ENCODE peak calls at places on chromosome 10, in six cellular contexts. F is lower leg skin, J is heart left ventricle, V is breast epithelium, O is gastrocnemius medialis, S is GM12878. X is an unnamed sample.

GRCh38 chr10:124744047-124744687 is at the start of gene FAM53B:
- DNase-seq in S (no peak), J (peak; percentile 93), O (peak; percentile 69), V (no peak), F (peak; percentile 95), X (peak; percentile 70)

GRCh38 chr10:126935263-126935946 is 30.2 kb downstream of the DOCK1 start:
- DNase-seq in J (no peak), F (no peak), S (no peak), V (no peak), O (no peak), X (no peak)

GRCh38 chr10:31677198-31678138 is 251.2 kb downstream of the ARHGAP12 start:
- DNase-seq in F (no peak), J (no peak), O (no peak), S (no peak), V (no peak), X (no peak)

GRCh38 chr10:109427421-109427820 is 495.9 kb downstream of the XPNPEP1 start:
- DNase-seq in F (no peak), V (no peak), J (no peak), S (no peak), O (no peak), X (no peak)

GRCh38 chr10:74641659-74642058 is 184.7 kb upstream of the KAT6B start:
- DNase-seq in F (no peak), V (no peak), J (no peak), S (no peak), O (no peak), X (no peak)

GRCh38 chr10:78124167-78124566 is 90.5 kb downstream of the RPS24 start:
- DNase-seq in S (no peak), J (no peak), O (no peak), F (no peak), V (no peak), X (no peak)

GRCh38 chr10:84665883-84666463 is 337.6 kb downstream of the CCSER2 start:
- DNase-seq in O (no peak), V (no peak), F (no peak), J (no peak), S (no peak), X (no peak)

GRCh38 chr10:126593968-126594701 is 76.4 kb downstream of the C10orf90 start:
- DNase-seq in V (no peak), J (no peak), F (no peak), S (no peak), O (no peak), X (no peak)

GRCh38 chr10:97048649-97049427 is 136.9 kb downstream of the SLIT1 start:
- DNase-seq in J (no peak), F (no peak), O (no peak), V (no peak), S (no peak), X (no peak)

GRCh38 chr10:62354941-62355340 is 19.2 kb upstream of the ZNF365 start:
- DNase-seq in O (no peak), V (no peak), S (no peak), J (no peak), F (no peak), X (no peak)

GRCh38 chr10:29254123-29255046 is 34.5 kb upstream of the LYZL1 start:
- DNase-seq in J (no peak), V (no peak), O (no peak), S (no peak), F (no peak), X (no peak)

GRCh38 chr10:100575781-100576635 is 40.3 kb downstream of the HIF1AN start:
- DNase-seq in J (no peak), S (no peak), O (no peak), F (peak; percentile 62), V (no peak), X (no peak)

GRCh38 chr10:110174201-110174600 is 33.2 kb upstream of the MXI1 start:
- DNase-seq in J (no peak), S (no peak), O (no peak), V (no peak), F (peak; percentile 2), X (no peak)

GRCh38 chr10:31204090-31204489 is 114.9 kb upstream of the ZEB1 start:
- DNase-seq in O (peak; percentile 58), V (no peak), S (no peak), F (no peak), J (no peak), X (peak; percentile 40)

GRCh38 chr10:5665380-5666323 is 743 bp downstream of the ASB13 start:
- DNase-seq in J (peak; percentile 73), V (no peak), F (peak; percentile 89), O (no peak), S (no peak), X (no peak)

GRCh38 chr10:131901181-131901829 is 497 bp downstream of the PPP2R2D start:
- DNase-seq in S (no peak), O (no peak), F (peak; percentile 90), V (no peak), J (peak; percentile 79), X (peak; percentile 18)

GRCh38 chr10:6103591-6103990 is 14.8 kb downstream of the RBM17 start:
- DNase-seq in S (no peak), F (no peak), J (no peak), V (no peak), O (no peak), X (no peak)

GRCh38 chr10:132812544-132812943 is 26.6 kb upstream of the NKX6-2 start:
- DNase-seq in J (no peak), S (no peak), O (no peak), V (no peak), F (peak; percentile 31), X (no peak)

GRCh38 chr10:34993782-34994181 is 96.4 kb downstream of the CUL2 start:
- DNase-seq in O (no peak), J (no peak), F (no peak), S (no peak), V (no peak), X (no peak)

GRCh38 chr10:24518411-24518810 is 205.3 kb downstream of the ARHGAP21 start:
- DNase-seq in J (no peak), O (no peak), V (no peak), F (no peak), S (no peak), X (no peak)

GRCh38 chr10:124299726-124300125 is 119.0 kb downstream of the OAT start:
- DNase-seq in O (no peak), F (peak; percentile 68), J (no peak), S (no peak), V (no peak), X (no peak)

GRCh38 chr10:97633921-97634320 is 621 bp upstream of the MORN4 start:
- DNase-seq in F (no peak), O (no peak), V (no peak), S (no peak), J (no peak), X (no peak)

GRCh38 chr10:60464659-60465058 is 75.0 kb upstream of the ANK3 start:
- DNase-seq in S (no peak), O (no peak), J (no peak), F (no peak), V (no peak), X (no peak)

GRCh38 chr10:96565774-96566173 is 21.0 kb downstream of the TM9SF3 start:
- DNase-seq in V (no peak), F (no peak), S (no peak), J (no peak), O (no peak), X (no peak)

GRCh38 chr10:102819054-102819453 is 18.2 kb downstream of the CYP17A1 start:
- DNase-seq in S (no peak), F (no peak), J (no peak), O (peak; percentile 35), V (peak; percentile 22), X (no peak)

GRCh38 chr10:126242352-126243260 is 145.7 kb downstream of the ADAM12 start:
- DNase-seq in J (no peak), V (no peak), S (no peak), F (peak; percentile 91), O (no peak), X (no peak)

GRCh38 chr10:124053971-124054370 is 39.4 kb downstream of the CHST15 start:
- DNase-seq in J (no peak), F (no peak), V (no peak), S (no peak), O (no peak), X (no peak)

GRCh38 chr10:129400426-129400825 is 66.6 kb upstream of the MGMT start:
- DNase-seq in V (peak; percentile 26), F (no peak), O (no peak), J (no peak), S (no peak), X (no peak)

GRCh38 chr10:107740962-107741690 is 576.6 kb upstream of the SORCS1 start:
- DNase-seq in O (no peak), J (no peak), F (no peak), V (no peak), S (no peak), X (no peak)

DNA sequence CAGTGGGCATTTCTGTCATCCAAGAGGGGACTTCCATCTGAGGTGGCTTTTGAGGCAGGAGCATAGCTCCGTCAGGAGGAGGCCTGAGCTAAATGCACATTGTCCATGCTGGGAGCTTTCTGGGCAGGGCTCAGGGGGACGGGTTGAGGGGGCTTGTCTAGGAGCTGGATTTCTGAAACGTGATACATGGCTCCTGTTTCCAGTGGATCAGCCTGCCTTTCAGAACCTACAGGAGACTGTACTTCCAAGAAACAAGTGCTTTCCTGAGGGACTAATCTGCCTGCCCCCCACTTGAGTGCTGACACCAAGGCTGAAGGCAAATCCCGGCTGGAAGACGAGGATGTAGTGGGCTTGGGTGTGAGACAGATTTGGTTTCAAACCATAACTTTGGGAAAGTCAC is 40.5 kb upstream of the GDF10 start:
- DNase-seq in J (no peak), V (peak; percentile 8), F (no peak), O (no peak), S (no peak), X (no peak)
- TF ChIP-seq POLR2A in J (no peak), V (no peak), F (no peak), O (no peak), S (no peak), X (no peak)

GRCh38 chr10:122980209-122981065 is at the start of gene PSTK:
- DNase-seq in F (peak; percentile 97), S (peak; percentile 66), V (peak; percentile 82), O (peak; percentile 80), J (peak; percentile 96), X (peak; percentile 77)
- TF ChIP-seq POLR2A in F (no peak), S (peak; percentile 97), V (no peak), O (peak; percentile 45), J (peak; percentile 53), X (peak; percentile 17)

GRCh38 chr10:91298224-91298862 is 77.9 kb downstream of the PCGF5 start:
- DNase-seq in V (peak; percentile 55), F (peak; percentile 92), O (peak; percentile 57), S (no peak), J (peak; percentile 84), X (peak; percentile 57)
- TF ChIP-seq POLR2A in V (no peak), F (no peak), O (no peak), S (no peak), J (no peak), X (no peak)

DNA sequence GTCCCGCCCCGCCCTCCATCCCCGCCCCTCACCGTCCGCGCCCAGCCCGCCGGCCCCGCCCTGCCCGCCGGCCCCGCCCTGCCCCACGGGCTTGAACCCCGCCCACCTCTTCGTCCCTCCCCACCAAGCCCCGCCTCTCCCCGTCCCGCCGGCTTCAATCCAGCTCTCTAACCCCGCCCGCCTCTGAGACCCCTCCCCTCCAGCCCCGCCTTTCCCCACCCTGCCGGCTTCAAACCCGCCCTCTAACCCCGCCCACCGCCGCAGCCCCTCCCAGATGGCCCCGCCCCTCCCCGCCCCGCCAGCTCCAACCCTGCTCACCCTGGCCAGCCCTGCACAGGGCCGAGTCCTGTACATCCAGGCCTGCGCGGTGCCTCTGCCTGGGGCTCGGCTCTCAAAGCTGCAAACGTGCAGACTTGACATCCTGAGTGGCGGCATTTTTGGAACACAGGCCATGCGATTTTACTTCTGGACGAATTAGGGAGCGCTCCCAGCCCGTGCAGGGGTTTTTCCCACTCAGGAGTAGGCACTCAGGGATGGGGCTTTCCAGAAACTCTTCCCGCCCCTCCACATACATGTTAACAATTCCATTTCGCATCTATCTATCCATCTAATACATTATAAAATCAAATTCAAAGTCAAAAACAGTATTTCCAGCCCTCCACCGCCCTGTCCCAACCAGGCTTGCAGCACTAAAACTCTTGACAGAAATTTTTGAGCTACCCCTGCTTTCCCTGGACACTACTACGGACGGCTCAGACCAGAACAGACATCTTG is 475 bp upstream of the NMT2 start:
- DNase-seq in J (peak; percentile 98), F (peak; percentile 99), V (peak; percentile 90), O (peak; percentile 97), S (peak; percentile 48), X (peak; percentile 96)
- TF ChIP-seq POLR2A in J (peak; percentile 73), F (no peak), V (no peak), O (no peak), S (no peak), X (peak; percentile 41)